ENCODE peak calls at places on chromosomes 4 and X, in four cellular contexts. O is choroid plexus epithelial cell, V is fibroblast of pulmonary artery, Q is tibial artery. P is an unnamed sample.

GRCh38 chrX:96407981-96408380 is 276.7 kb upstream of the DIAPH2 start:
- DNase-seq in V (no peak), Q (no peak), O (no peak), P (no peak)

GRCh38 chr4:140884431-140885058 is 128.4 kb upstream of the TBC1D9 start:
- DNase-seq in V (peak), O (peak), Q (no peak), P (peak)

GRCh38 chrX:154840856-154841255 is 6.4 kb upstream of the SMIM9 start:
- DNase-seq in V (peak), Q (no peak), O (peak), P (peak)

GRCh38 chr4:129498626-129499025 is 402.7 kb downstream of the C4orf33 start:
- DNase-seq in Q (no peak), O (no peak), V (no peak), P (no peak)

GRCh38 chrX:105837227-105837626 is 14.9 kb downstream of the NRK start:
- DNase-seq in O (peak), Q (peak), V (peak), P (peak)

GRCh38 chr4:7434766-7435150 is at the start of gene PSAPL1:
- DNase-seq in Q (no peak), V (peak), O (peak), P (no peak)

GRCh38 chr4:158211288-158211687 is 1.0 kb downstream of the TMEM144 start:
- DNase-seq in V (no peak), O (peak), Q (no peak), P (no peak)

GRCh38 chr4:127141857-127142256 is 490.9 kb upstream of the INTU start:
- DNase-seq in V (peak), O (peak), Q (no peak), P (no peak)

GRCh38 chr4:60945641-60946040 is 254.5 kb upstream of the ADGRL3 start:
- DNase-seq in O (peak), Q (no peak), V (no peak), P (no peak)

GRCh38 chr4:7653510-7654414 is 219.0 kb upstream of the PSAPL1 start:
- DNase-seq in Q (no peak), O (peak), V (no peak), P (no peak)

GRCh38 chr4:41216294-41217019 is 2.1 kb upstream of the APBB2 start:
- DNase-seq in V (peak), O (peak), Q (peak), P (no peak)

GRCh38 chr4:3311489-3312171 is 18.8 kb downstream of the RGS12 start:
- DNase-seq in V (no peak), Q (peak), O (no peak), P (no peak)

GRCh38 chr4:38157592-38157991 is 197.4 kb downstream of the PTTG2 start:
- DNase-seq in V (no peak), Q (no peak), O (no peak), P (no peak)

GRCh38 chr4:2087170-2087569 is 28.0 kb downstream of the NAT8L start:
- DNase-seq in O (peak), Q (no peak), V (peak), P (no peak)

GRCh38 chr4:11632488-11632887 is 203.8 kb upstream of the HS3ST1 start:
- DNase-seq in O (no peak), Q (no peak), V (no peak), P (no peak)

GRCh38 chrX:66635360-66635759 is 3.5 kb downstream of the EDA2R start:
- DNase-seq in V (peak), Q (no peak), O (peak), P (peak)

GRCh38 chr4:138181288-138181687 is 60.9 kb downstream of the SLC7A11 start:
- DNase-seq in V (peak), O (peak), Q (no peak), P (peak)

GRCh38 chr4:8265171-8265929 is 4.2 kb upstream of the HTRA3 start:
- DNase-seq in Q (no peak), V (no peak), O (no peak), P (no peak)

GRCh38 chrX:105120460-105120859 is 100.0 kb downstream of the TEX13A start:
- DNase-seq in O (no peak), V (no peak), Q (no peak), P (no peak)

GRCh38 chrX:13254076-13254785 is 65.6 kb downstream of the ATXN3L start:
- DNase-seq in O (peak), V (peak), Q (no peak), P (no peak)

GRCh38 chr4:184100297-184100885 is 117.3 kb downstream of the ENPP6 start:
- DNase-seq in Q (no peak), O (peak), V (peak), P (no peak)

GRCh38 chrX:72659726-72660125 is 54.4 kb downstream of the PHKA1 start:
- DNase-seq in V (no peak), Q (no peak), O (no peak), P (no peak)

GRCh38 chr4:10727140-10727880 is 42.7 kb upstream of the CLNK start:
- DNase-seq in V (no peak), O (peak), Q (no peak), P (no peak)

GRCh38 chr4:109675181-109675580 is 28.1 kb downstream of the CASP6 start:
- DNase-seq in V (no peak), O (no peak), Q (no peak), P (no peak)

GRCh38 chr4:150949943-150950342 is 65.1 kb downstream of the LRBA start:
- DNase-seq in V (no peak), Q (no peak), O (no peak), P (no peak)

GRCh38 chrX:43860646-43861370 is 21.4 kb downstream of the MAOB start:
- DNase-seq in V (peak), O (peak), Q (no peak), P (peak)

GRCh38 chrX:40394302-40394701 is 186.5 kb upstream of the ATP6AP2 start:
- DNase-seq in Q (no peak), V (no peak), O (no peak), P (no peak)

GRCh38 chrX:40663880-40664630 is 16.7 kb upstream of the CXorf38 start:
- DNase-seq in Q (no peak), O (peak), V (peak), P (no peak)

GRCh38 chrX:130770615-130771014 is 132.4 kb downstream of the ENOX2 start:
- DNase-seq in Q (no peak), V (peak), O (peak), P (peak)

GRCh38 chrX:121260568-121261240 is 213.3 kb downstream of the GLUD2 start:
- DNase-seq in O (no peak), Q (no peak), V (no peak), P (no peak)

GRCh38 chr4:95949136-95949765 is 109.4 kb downstream of the PDHA2 start:
- DNase-seq in Q (no peak), V (peak), O (peak), P (no peak)

GRCh38 chr4:7649741-7650531 is 215.2 kb upstream of the PSAPL1 start:
- DNase-seq in O (peak), Q (no peak), V (peak), P (peak)

GRCh38 chr4:113069212-113069892 is 19.9 kb downstream of the ANK2 start:
- DNase-seq in Q (no peak), O (no peak), V (no peak), P (no peak)

GRCh38 chr4:105236917-105237311 is 90.2 kb downstream of the TET2 start:
- DNase-seq in V (no peak), O (no peak), Q (no peak), P (no peak)

GRCh38 chrX:11266329-11266830 is 26.8 kb upstream of the AMELX start:
- DNase-seq in V (no peak), O (no peak), Q (no peak), P (no peak)
- H3K4me3 ChIP-seq in V (no peak), O (no peak), Q (no peak), P (no peak)

GRCh38 chr4:66591968-66592367 is 921.7 kb upstream of the EPHA5 start:
- DNase-seq in Q (no peak), O (no peak), V (peak), P (no peak)

GRCh38 chr4:66585767-66586166 is 915.5 kb upstream of the EPHA5 start:
- DNase-seq in V (no peak), Q (no peak), O (no peak), P (no peak)

DNA sequence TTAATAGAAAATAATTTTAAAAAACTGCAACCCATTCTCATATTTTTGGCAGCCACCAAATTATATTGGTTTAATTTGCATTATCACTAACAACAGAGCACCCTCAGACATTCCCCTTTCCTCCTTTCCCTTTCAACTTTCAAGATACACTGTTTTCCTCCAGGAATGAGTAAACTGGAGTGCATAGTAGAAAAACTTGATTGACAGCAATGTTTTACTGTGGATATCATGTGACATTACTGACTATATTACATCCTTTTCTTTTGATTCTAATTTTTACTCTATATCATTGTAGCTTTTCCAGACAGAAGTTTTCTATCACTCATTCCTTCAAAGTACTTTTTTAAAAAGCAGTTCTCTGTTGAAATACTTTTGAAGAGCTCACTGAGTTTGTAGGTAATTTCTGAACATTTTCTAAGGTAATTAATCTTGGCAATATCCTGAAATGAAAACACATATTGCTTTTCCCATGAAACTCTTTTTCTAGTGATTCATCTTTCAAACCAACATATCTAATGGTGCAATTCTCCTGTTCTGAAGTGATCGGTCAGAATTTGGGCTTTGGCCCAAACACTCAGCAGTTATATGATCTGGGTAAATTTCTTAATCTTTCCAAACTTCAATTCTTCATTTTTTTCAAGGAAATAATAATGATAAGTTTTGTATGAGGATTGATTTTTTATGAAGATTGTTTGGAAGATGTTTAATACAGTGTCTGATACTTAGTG is 920.4 kb upstream of the EPHA5 start:
- DNase-seq in Q (no peak), V (peak), O (peak), P (no peak)
- TF ChIP-seq CTCF in Q (no peak), V (no peak), O (no peak), P (no peak)

DNA sequence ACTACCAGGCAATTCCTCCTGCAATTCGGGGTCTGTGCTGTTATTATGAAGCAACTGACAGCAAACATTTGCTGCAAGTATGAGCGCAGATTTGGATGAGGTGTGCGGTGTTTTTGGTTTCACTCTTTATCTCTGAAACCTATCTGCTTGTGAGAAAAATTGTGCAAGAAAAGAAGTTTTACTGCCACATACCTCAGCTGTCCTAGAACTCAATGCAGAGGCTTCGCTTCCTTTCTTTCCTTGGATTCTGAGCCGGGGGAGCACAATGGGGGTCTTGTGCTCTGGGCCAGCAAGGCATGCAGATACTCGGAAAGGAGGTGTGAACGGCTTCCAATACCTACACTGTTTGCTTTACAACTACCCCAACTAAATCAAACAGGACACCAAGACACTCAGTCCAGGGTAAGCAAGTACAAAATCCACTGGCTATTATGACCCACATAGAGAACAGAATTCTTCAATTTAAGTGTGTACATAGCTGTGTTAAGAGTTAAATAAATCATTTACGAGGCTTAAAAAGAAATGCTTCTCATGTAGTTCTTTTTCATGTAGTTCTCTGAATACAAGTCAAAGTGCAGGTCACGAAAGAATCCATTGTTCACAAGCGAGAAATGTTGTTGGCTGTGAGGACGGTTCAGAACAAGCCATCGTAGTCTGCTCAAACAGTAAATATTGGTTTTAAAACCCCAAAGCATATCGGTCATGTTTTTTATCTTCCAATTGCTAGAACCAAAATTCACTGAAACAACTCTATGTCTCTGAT is 1.1 kb downstream of the SORBS2 start:
- DNase-seq in O (no peak), Q (no peak), V (no peak), P (no peak)
- H3K4me3 ChIP-seq in O (peak), Q (peak), V (no peak), P (peak)

GRCh38 chr4:116668190-116668589 is 417.2 kb downstream of the TRAM1L1 start:
- DNase-seq in Q (no peak), O (no peak), V (no peak), P (no peak)
- TF ChIP-seq CTCF in Q (no peak), O (no peak), V (no peak), P (no peak)

GRCh38 chr4:58209576-58209975 is 1099.4 kb upstream of the IGFBP7 start:
- DNase-seq in O (no peak), V (no peak), Q (no peak), P (no peak)
- H3K4me3 ChIP-seq in O (no peak), V (no peak), Q (no peak), P (no peak)

GRCh38 chrX:131791608-131792355 is 231.3 kb upstream of the STK26 start:
- DNase-seq in V (no peak), Q (no peak), O (no peak), P (no peak)

GRCh38 chrX:131789664-131790063 is 233.4 kb upstream of the STK26 start:
- DNase-seq in Q (no peak), O (no peak), V (no peak), P (no peak)

GRCh38 chrX:131795442-131796229 is 227.5 kb upstream of the STK26 start:
- DNase-seq in O (no peak), V (no peak), Q (no peak), P (no peak)

GRCh38 chrX:131792356-131792749 is 230.7 kb upstream of the STK26 start:
- DNase-seq in Q (no peak), V (no peak), O (no peak), P (peak)

DNA sequence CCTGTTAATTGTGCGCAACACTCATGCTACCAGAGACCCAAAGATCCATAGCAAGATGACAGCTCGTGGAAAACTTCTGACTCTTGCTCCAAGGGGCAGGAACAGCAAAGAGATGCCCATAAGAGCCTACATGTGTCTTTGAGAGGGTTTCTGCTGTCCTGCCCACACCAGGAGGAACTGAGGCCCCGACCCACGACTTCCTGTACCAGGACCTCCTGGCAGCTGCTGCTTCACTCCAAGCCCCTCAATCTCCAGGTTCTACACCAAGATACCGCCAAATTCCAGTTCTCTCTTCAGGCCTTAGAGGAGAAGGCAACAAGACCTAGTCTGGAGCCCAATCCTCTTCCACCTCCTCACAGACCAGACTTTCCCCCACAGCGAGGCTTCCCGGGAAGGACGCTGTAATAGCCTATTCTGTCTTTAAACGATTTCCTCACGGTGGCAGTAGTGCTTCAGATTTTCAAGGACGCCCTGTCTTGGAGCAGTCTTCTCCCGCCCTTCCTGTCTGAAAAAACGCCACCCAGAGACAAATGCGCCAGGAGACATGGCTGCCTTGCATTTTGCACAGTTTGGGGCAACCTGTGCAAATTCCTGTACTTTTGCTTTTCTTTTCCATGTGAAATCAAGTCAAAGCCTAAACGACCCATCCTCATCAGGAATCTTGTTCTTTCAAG is 230.2 kb upstream of the STK26 start:
- DNase-seq in O (peak), V (no peak), Q (no peak), P (peak)
- TF ChIP-seq CTCF in O (no peak), V (no peak), Q (no peak), P (peak)

GRCh38 chr4:186669159-186669720 is 54.4 kb downstream of the FAT1 start:
- DNase-seq in V (peak), Q (peak), O (peak), P (peak)
- H3K4me3 ChIP-seq in V (no peak), Q (peak), O (no peak), P (no peak)

GRCh38 chr4:6341696-6342095 is 72.0 kb downstream of the WFS1 start:
- DNase-seq in Q (no peak), V (no peak), O (no peak), P (no peak)

GRCh38 chr4:6345096-6345830 is 75.6 kb downstream of the WFS1 start:
- DNase-seq in Q (no peak), V (no peak), O (no peak), P (no peak)

GRCh38 chr4:6342530-6343293 is 73.1 kb downstream of the WFS1 start:
- DNase-seq in Q (peak), V (peak), O (peak), P (no peak)

GRCh38 chr4:6345866-6346265 is 76.2 kb downstream of the WFS1 start:
- DNase-seq in Q (no peak), O (no peak), V (no peak), P (no peak)

GRCh38 chr4:6343950-6344408 is 74.3 kb downstream of the WFS1 start:
- DNase-seq in Q (no peak), O (peak), V (peak), P (peak)
- TF ChIP-seq CTCF in Q (no peak), O (no peak), V (no peak), P (no peak)

P was measured in astrocyte of the cerebellum.